ENCODE peak calls at places on chromosomes 2 and 18, in nine cellular contexts. J, E, N, C, R, K, H, X and F are unnamed samples.

GRCh38 chr2:97870396-97870843 is 125.3 kb downstream of the TMEM131 start:
- DNase-seq in J (peak), E (no peak), N (peak), C (no peak), R (no peak), K (peak), H (peak), X (peak), F (peak)

GRCh38 chr2:238425979-238426567 is 654 bp upstream of the ASB1 start:
- DNase-seq in J (no peak), E (no peak), N (peak), C (no peak), R (no peak), K (peak), H (no peak), X (peak), F (peak)

GRCh38 chr2:136225950-136226835 is 108.2 kb upstream of the CXCR4 start:
- DNase-seq in J (no peak), E (no peak), N (no peak), C (no peak), R (no peak), K (no peak), H (no peak), X (no peak), F (no peak)

GRCh38 chr2:123245156-123245555 is 779.9 kb upstream of the CNTNAP5 start:
- DNase-seq in J (no peak), E (no peak), N (no peak), C (no peak), R (no peak), K (no peak), H (no peak), X (no peak), F (no peak)

GRCh38 chr2:69145204-69145603 is 132.2 kb downstream of the ANTXR1 start:
- DNase-seq in J (no peak), E (no peak), N (no peak), C (no peak), R (no peak), K (no peak), H (no peak), X (no peak), F (no peak)

GRCh38 chr2:119293254-119293653 is 69.6 kb downstream of the STEAP3 start:
- DNase-seq in J (no peak), E (no peak), N (peak), C (no peak), R (no peak), K (no peak), H (no peak), X (no peak), F (no peak)

GRCh38 chr2:85753525-85754312 is at the start of gene ATOH8:
- DNase-seq in J (peak), E (peak), N (peak), C (no peak), R (peak), K (peak), H (peak), X (peak), F (peak)

GRCh38 chr2:213150315-213150951 is 979 bp downstream of the IKZF2 start:
- DNase-seq in J (peak), E (no peak), N (peak), C (no peak), R (no peak), K (peak), H (no peak), X (peak), F (peak)

GRCh38 chr2:70516596-70516995 is 37.0 kb downstream of the TGFA start:
- DNase-seq in J (no peak), E (no peak), N (peak), C (no peak), R (no peak), K (no peak), H (peak), X (no peak), F (no peak)

GRCh38 chr2:230714122-230714453 is 1.4 kb downstream of the CAB39 start:
- DNase-seq in J (no peak), E (no peak), N (peak), C (no peak), R (no peak), K (peak), H (no peak), X (peak), F (peak)

GRCh38 chr2:1231664-1232063 is 181.6 kb upstream of the TPO start:
- DNase-seq in J (no peak), E (no peak), N (no peak), C (no peak), R (no peak), K (no peak), H (no peak), X (no peak), F (no peak)

GRCh38 chr18:33264566-33264965 is 176.0 kb downstream of the CCDC178 start:
- DNase-seq in J (no peak), E (no peak), N (no peak), C (no peak), R (no peak), K (no peak), H (no peak), X (no peak), F (no peak)

GRCh38 chr2:219631925-219632757 is 4.7 kb downstream of the SLC4A3 start:
- DNase-seq in J (no peak), E (no peak), N (no peak), C (no peak), R (no peak), K (no peak), H (peak), X (no peak), F (no peak)

GRCh38 chr2:151922845-151923666 is 94.8 kb upstream of the ARL5A start:
- DNase-seq in J (peak), E (peak), N (no peak), C (no peak), R (peak), K (peak), H (peak), X (peak), F (no peak)

GRCh38 chr2:112685167-112685884 is 35.5 kb upstream of the NT5DC4 start:
- DNase-seq in J (no peak), E (no peak), N (no peak), C (no peak), R (no peak), K (no peak), H (peak), X (no peak), F (no peak)

GRCh38 chr2:99487906-99488305 is 1.9 kb downstream of the REV1 start:
- DNase-seq in J (no peak), E (no peak), N (no peak), C (no peak), R (no peak), K (no peak), H (no peak), X (no peak), F (no peak)

GRCh38 chr2:88831792-88832248 is 140.3 kb downstream of the RPIA start:
- DNase-seq in J (peak), E (no peak), N (peak), C (no peak), R (no peak), K (peak), H (peak), X (peak), F (peak)

GRCh38 chr2:120675460-120676130 is 60.1 kb upstream of the GLI2 start:
- DNase-seq in J (peak), E (peak), N (peak), C (no peak), R (peak), K (peak), H (peak), X (peak), F (peak)

GRCh38 chr2:96955694-96956610 is 30.4 kb downstream of the FAM178B start:
- DNase-seq in J (no peak), E (no peak), N (no peak), C (no peak), R (no peak), K (no peak), H (no peak), X (no peak), F (no peak)

GRCh38 chr18:13235981-13236380 is 17.4 kb downstream of the LDLRAD4 start:
- DNase-seq in J (peak), E (peak), N (no peak), C (no peak), R (peak), K (no peak), H (peak), X (no peak), F (no peak)